ENCODE peak calls at places on chromosomes 3 and 15, in ten cellular contexts. S is bronchial epithelial cell; K is progenitor cell of endocrine pancreas; Z is left colon; Q is activated CD8-positive, alpha-beta memory T cell treated with anti-CD3 and anti-CD28 coated beads, Interleukin-2, amount 10 ng/mL, durations not matched to agents 7 days and 5 days; D is Calu3; P is AG04450; O is HTR-8/SVneo; V is cardiac muscle cell; F is esophagus muscularis mucosa. R is an unnamed sample.

GRCh38 chr15:76433798-76434400 is 97.3 kb downstream of the ISL2 start:
- DNase-seq in S (no peak), K (no peak), Z (no peak), Q (no peak), D (no peak), P (no peak), O (peak), V (no peak), F (no peak), R (no peak)

GRCh38 chr3:26260073-26260623 is 362.4 kb upstream of the LRRC3B start:
- DNase-seq in S (no peak), K (no peak), Z (no peak), Q (no peak), D (no peak), P (no peak), O (no peak), V (no peak), F (no peak), R (peak)

GRCh38 chr3:133444071-133444774 is 44.4 kb downstream of the BFSP2 start:
- DNase-seq in S (peak), K (no peak), Z (no peak), Q (no peak), D (peak), P (no peak), O (no peak), V (peak), F (no peak), R (peak)

GRCh38 chr15:74829500-74829899 is 3.1 kb downstream of the CPLX3 start:
- DNase-seq in S (peak), K (no peak), Z (no peak), Q (no peak), D (no peak), P (no peak), O (no peak), V (no peak), F (no peak), R (no peak)

GRCh38 chr3:45817788-45818523 is 21.6 kb upstream of the SLC6A20 start:
- DNase-seq in S (peak), K (no peak), Z (no peak), Q (no peak), D (peak), P (peak), O (peak), V (peak), F (no peak), R (peak)

GRCh38 chr3:71063768-71064287 is 519.7 kb downstream of the FOXP1 start:
- DNase-seq in S (peak), K (no peak), Z (peak), Q (peak), D (peak), P (no peak), O (no peak), V (peak), F (peak), R (peak)

GRCh38 chr15:45149060-45149459 is 19.3 kb downstream of the DUOX1 start:
- DNase-seq in S (no peak), K (no peak), Z (no peak), Q (no peak), D (no peak), P (no peak), O (no peak), V (no peak), F (no peak), R (no peak)

GRCh38 chr3:125231895-125232294 is 19.3 kb upstream of the SLC12A8 start:
- DNase-seq in S (peak), K (no peak), Z (no peak), Q (no peak), D (no peak), P (peak), O (peak), V (peak), F (no peak), R (no peak)

GRCh38 chr15:37764733-37765191 is 169.7 kb upstream of the TMCO5A start:
- DNase-seq in S (peak), K (no peak), Z (peak), Q (no peak), D (peak), P (peak), O (peak), V (peak), F (no peak), R (peak)

GRCh38 chr15:56988219-56988618 is 69.8 kb downstream of the TCF12 start:
- DNase-seq in S (peak), K (no peak), Z (no peak), Q (no peak), D (no peak), P (no peak), O (no peak), V (no peak), F (no peak), R (no peak)

GRCh38 chr3:148379763-148380162 is 317.9 kb upstream of the AGTR1 start:
- DNase-seq in S (peak), K (no peak), Z (no peak), Q (no peak), D (peak), P (peak), O (peak), V (peak), F (no peak), R (peak)

GRCh38 chr3:99976584-99976983 is 137.7 kb downstream of the FILIP1L start:
- DNase-seq in S (no peak), K (no peak), Z (no peak), Q (no peak), D (no peak), P (no peak), O (no peak), V (no peak), F (no peak), R (no peak)

GRCh38 chr3:11391930-11392688 is 119.9 kb downstream of the ATG7 start:
- DNase-seq in S (peak), K (no peak), Z (no peak), Q (no peak), D (no peak), P (peak), O (peak), V (peak), F (no peak), R (no peak)

GRCh38 chr3:13535905-13536304 is 13.0 kb upstream of the FBLN2 start:
- DNase-seq in S (no peak), K (no peak), Z (no peak), Q (no peak), D (no peak), P (no peak), O (no peak), V (no peak), F (no peak), R (no peak)

GRCh38 chr15:73751481-73751880 is 1.7 kb downstream of the INSYN1 start:
- DNase-seq in S (no peak), K (no peak), Z (no peak), Q (no peak), D (no peak), P (no peak), O (no peak), V (no peak), F (no peak), R (no peak)

GRCh38 chr3:71579934-71580318 is 3.6 kb downstream of the FOXP1 start:
- DNase-seq in S (peak), K (no peak), Z (peak), Q (no peak), D (no peak), P (no peak), O (no peak), V (peak), F (peak), R (peak)

GRCh38 chr15:37078000-37078399 is 22.3 kb downstream of the MEIS2 start:
- DNase-seq in S (no peak), K (no peak), Z (no peak), Q (no peak), D (no peak), P (no peak), O (no peak), V (no peak), F (no peak), R (no peak)

GRCh38 chr15:100383302-100384107 is 41.7 kb upstream of the ADAMTS17 start:
- DNase-seq in S (peak), K (no peak), Z (peak), Q (no peak), D (peak), P (no peak), O (peak), V (peak), F (no peak), R (peak)

GRCh38 chr3:52121459-52121795 is 32.8 kb downstream of the POC1A start:
- DNase-seq in S (no peak), K (no peak), Z (peak), Q (no peak), D (no peak), P (no peak), O (no peak), V (peak), F (no peak), R (no peak)

GRCh38 chr3:127324080-127324479 is 36.2 kb upstream of the PRR20G start:
- DNase-seq in S (no peak), K (no peak), Z (no peak), Q (no peak), D (no peak), P (no peak), O (no peak), V (no peak), F (peak), R (no peak)

GRCh38 chr3:128316456-128316855 is 150.2 kb downstream of the DNAJB8 start:
- DNase-seq in S (no peak), K (no peak), Z (peak), Q (peak), D (no peak), P (no peak), O (no peak), V (peak), F (no peak), R (no peak)

GRCh38 chr3:133494469-133494868 is 79.0 kb upstream of the CDV3 start:
- DNase-seq in S (no peak), K (no peak), Z (no peak), Q (peak), D (peak), P (no peak), O (no peak), V (peak), F (peak), R (no peak)

GRCh38 chr3:104886220-104886995 is 480.3 kb upstream of the ALCAM start:
- DNase-seq in S (peak), K (no peak), Z (no peak), Q (no peak), D (no peak), P (no peak), O (no peak), V (no peak), F (no peak), R (no peak)

GRCh38 chr3:9214599-9214998 is 34.8 kb downstream of the SRGAP3 start:
- DNase-seq in S (peak), K (no peak), Z (no peak), Q (no peak), D (no peak), P (no peak), O (peak), V (peak), F (no peak), R (no peak)

GRCh38 chr3:46998852-46999515 is 19.5 kb downstream of the NBEAL2 start:
- DNase-seq in S (no peak), K (no peak), Z (no peak), Q (no peak), D (no peak), P (no peak), O (no peak), V (no peak), F (no peak), R (no peak)

GRCh38 chr15:67037694-67038093 is 27.7 kb upstream of the SMAD3 start:
- DNase-seq in S (no peak), K (no peak), Z (no peak), Q (no peak), D (no peak), P (no peak), O (no peak), V (no peak), F (no peak), R (no peak)

GRCh38 chr3:84906065-84906464 is 52.7 kb upstream of the CADM2 start:
- DNase-seq in S (no peak), K (no peak), Z (no peak), Q (no peak), D (no peak), P (no peak), O (no peak), V (no peak), F (no peak), R (no peak)

GRCh38 chr15:49627407-49627877 is 6.6 kb downstream of the DTWD1 start:
- DNase-seq in S (peak), K (no peak), Z (no peak), Q (no peak), D (peak), P (peak), O (peak), V (peak), F (no peak), R (no peak)

GRCh38 chr3:184741798-184742675 is 30.2 kb upstream of the MAGEF1 start:
- DNase-seq in S (no peak), K (no peak), Z (no peak), Q (no peak), D (no peak), P (no peak), O (no peak), V (no peak), F (no peak), R (no peak)

GRCh38 chr3:176046717-176047116 is 1150.6 kb downstream of the TBL1XR1 start:
- DNase-seq in S (no peak), K (no peak), Z (no peak), Q (no peak), D (no peak), P (no peak), O (no peak), V (no peak), F (no peak), R (no peak)

GRCh38 chr3:33054100-33055097 is 42.5 kb downstream of the GLB1 start:
- DNase-seq in S (no peak), K (no peak), Z (no peak), Q (no peak), D (no peak), P (no peak), O (no peak), V (peak), F (no peak), R (no peak)

GRCh38 chr3:185646382-185647133 is 60.5 kb downstream of the SENP2 start:
- DNase-seq in S (no peak), K (no peak), Z (no peak), Q (no peak), D (no peak), P (no peak), O (no peak), V (no peak), F (no peak), R (no peak)

GRCh38 chr3:133991209-133991608 is 38.5 kb downstream of the SLCO2A1 start:
- DNase-seq in S (peak), K (no peak), Z (no peak), Q (no peak), D (no peak), P (no peak), O (no peak), V (no peak), F (no peak), R (no peak)

GRCh38 chr3:36688815-36689214 is 75.5 kb downstream of the DCLK3 start:
- DNase-seq in S (no peak), K (no peak), Z (no peak), Q (no peak), D (no peak), P (no peak), O (no peak), V (no peak), F (no peak), R (no peak)

GRCh38 chr3:189588061-189588817 is 43.0 kb upstream of the TP63 start:
- DNase-seq in S (peak), K (no peak), Z (no peak), Q (no peak), D (no peak), P (no peak), O (peak), V (peak), F (no peak), R (no peak)